ENCODE peak calls at places on chromosomes 11 and 22, in seven cellular contexts. D is sigmoid colon, W is AG04450, F is A549, J is fibroblast of lung, X is brain microvascular endothelial cell, S is heart left ventricle. Y is an unnamed sample.
A peak's percentile ranks its signal among the peaks of the same experiment; 100 is the strongest.

GRCh38 chr11:42407379-42407778 is 904.4 kb upstream of the API5 start:
- DNase-seq in D (no peak), W (no peak), F (no peak), J (no peak), X (peak; percentile 10), S (no peak), Y (no peak)

GRCh38 chr22:33909075-33909458 is 11.2 kb downstream of the LARGE1 start:
- DNase-seq in D (peak; percentile 89), W (peak; percentile 51), F (peak; percentile 12), J (peak; percentile 70), X (peak; percentile 70), S (no peak), Y (no peak)

GRCh38 chr22:46084943-46085830 is 65.1 kb upstream of the PPARA start:
- DNase-seq in D (peak; percentile 95), W (no peak), F (peak; percentile 79), J (no peak), X (no peak), S (peak; percentile 93), Y (peak; percentile 97)

GRCh38 chr11:108958446-108959123 is 293.7 kb downstream of the DDX10 start:
- DNase-seq in D (no peak), W (no peak), F (peak; percentile 29), J (peak; percentile 80), X (peak; percentile 78), S (no peak), Y (no peak)

GRCh38 chr11:62726156-62727006 is 876 bp downstream of the HNRNPUL2 start:
- DNase-seq in D (peak; percentile 73), W (no peak), F (no peak), J (no peak), X (no peak), S (peak; percentile 37), Y (no peak)

GRCh38 chr11:76674517-76675400 is 4.2 kb upstream of the LRRC32 start:
- DNase-seq in D (no peak), W (no peak), F (no peak), J (no peak), X (no peak), S (no peak), Y (peak; percentile 35)

GRCh38 chr11:45322891-45323597 is 36.9 kb upstream of the SYT13 start:
- DNase-seq in D (peak; percentile 47), W (no peak), F (no peak), J (no peak), X (no peak), S (no peak), Y (no peak)

GRCh38 chr22:30262917-30263741 is 3.5 kb downstream of the OSM start:
- DNase-seq in D (peak; percentile 87), W (no peak), F (peak; percentile 67), J (peak; percentile 65), X (no peak), S (peak; percentile 69), Y (peak; percentile 85)

GRCh38 chr22:29426476-29426875 is 11.9 kb upstream of the RFPL1 start:
- DNase-seq in D (no peak), W (no peak), F (no peak), J (no peak), X (no peak), S (no peak), Y (no peak)

DNA sequence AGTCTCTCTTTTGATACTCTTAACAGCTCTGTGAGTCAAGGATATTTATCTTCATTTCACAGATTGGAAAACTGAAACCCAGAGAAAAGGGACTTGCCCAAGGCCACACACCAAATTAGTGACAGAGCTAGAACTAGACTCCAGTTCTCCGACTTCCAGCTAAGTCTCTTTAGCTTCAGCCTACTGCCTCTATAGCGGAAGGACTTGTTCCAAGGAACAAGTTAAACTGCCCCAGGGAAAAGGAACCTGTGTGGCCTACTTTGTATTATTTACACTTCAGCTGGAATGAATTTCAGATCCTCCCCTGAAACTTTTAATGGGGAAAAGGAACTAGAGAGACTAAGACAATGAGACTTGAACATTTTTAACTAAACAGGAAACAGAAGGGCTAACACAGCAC is 1.2 kb downstream of the LRRC51 start:
- DNase-seq in D (no peak), W (no peak), F (no peak), J (no peak), X (no peak), S (no peak), Y (no peak)
- H3K27ac ChIP-seq in D (peak overlapping the region; percentile 93), W (no peak overlapping the region), F (peak overlapping the region; percentile 90), J (peak overlapping the region; percentile 1), X (no peak overlapping the region), S (peak overlapping the region; percentile 92), Y (no peak overlapping the region)

GRCh38 chr11:6638437-6638836 is 17.2 kb downstream of the DCHS1 start:
- DNase-seq in D (no peak), W (no peak), F (no peak), J (no peak), X (no peak), S (no peak), Y (no peak)
- TF ChIP-seq CTCF in D (no peak), W (no peak), F (no peak), J (no peak), X (no peak), S (no peak), Y (no peak)

GRCh38 chr11:128471138-128471661 is 116.2 kb downstream of the ETS1 start:
- DNase-seq in D (no peak), W (no peak), F (no peak), J (no peak), X (no peak), S (no peak), Y (peak; percentile 76)
- H3K4me3 ChIP-seq in D (no peak overlapping the region), W (no peak overlapping the region), F (no peak overlapping the region), J (no peak overlapping the region), X (no peak overlapping the region), S (no peak overlapping the region), Y (no peak overlapping the region)

GRCh38 chr11:15861256-15861655 is 495.1 kb downstream of the SOX6 start:
- DNase-seq in D (no peak), W (no peak), F (no peak), J (no peak), X (no peak), S (no peak), Y (no peak)

GRCh38 chr11:15865212-15865987 is 490.9 kb downstream of the SOX6 start:
- DNase-seq in D (no peak), W (no peak), F (no peak), J (no peak), X (no peak), S (no peak), Y (no peak)

GRCh38 chr11:15859411-15859810 is 496.9 kb downstream of the SOX6 start:
- DNase-seq in D (no peak), W (no peak), F (no peak), J (no peak), X (no peak), S (no peak), Y (no peak)

GRCh38 chr11:15864021-15864805 is 492.1 kb downstream of the SOX6 start:
- DNase-seq in D (no peak), W (no peak), F (no peak), J (no peak), X (no peak), S (no peak), Y (no peak)

GRCh38 chr11:15863411-15863810 is 492.9 kb downstream of the SOX6 start:
- DNase-seq in D (no peak), W (no peak), F (no peak), J (peak; percentile 28), X (no peak), S (no peak), Y (no peak)
- H3K27ac ChIP-seq in D (no peak overlapping the region), W (no peak overlapping the region), F (no peak overlapping the region), J (no peak overlapping the region), X (no peak overlapping the region), S (no peak overlapping the region), Y (no peak overlapping the region)

GRCh38 chr11:131811380-131811779 is 441.0 kb downstream of the NTM start:
- DNase-seq in D (no peak), W (no peak), F (no peak), J (no peak), X (no peak), S (no peak), Y (no peak)
- TF ChIP-seq CTCF in D (no peak), W (no peak), F (no peak), J (no peak), X (no peak), S (no peak), Y (no peak)

GRCh38 chr11:47308050-47308823 is 38.3 kb downstream of the MADD start:
- DNase-seq in D (no peak), W (no peak), F (no peak), J (no peak), X (no peak), S (no peak), Y (no peak)

GRCh38 chr11:47306484-47306844 is 36.5 kb downstream of the MADD start:
- DNase-seq in D (no peak), W (no peak), F (no peak), J (no peak), X (no peak), S (no peak), Y (no peak)

GRCh38 chr11:47302853-47303252 is 32.9 kb downstream of the MADD start:
- DNase-seq in D (no peak), W (no peak), F (no peak), J (no peak), X (no peak), S (no peak), Y (no peak)

GRCh38 chr11:47305734-47306483 is 36.0 kb downstream of the MADD start:
- DNase-seq in D (no peak), W (no peak), F (no peak), J (no peak), X (peak; percentile 5), S (peak; percentile 91), Y (peak; percentile 87)
- H3K4me3 ChIP-seq in D (no peak overlapping the region), W (no peak overlapping the region), F (no peak overlapping the region), J (no peak overlapping the region), X (no peak overlapping the region), S (no peak overlapping the region), Y (no peak overlapping the region)

GRCh38 chr11:122071680-122072321 is 44.2 kb downstream of the BLID start:
- DNase-seq in D (no peak), W (no peak), F (no peak), J (no peak), X (no peak), S (no peak), Y (peak; percentile 19)

GRCh38 chr11:122068096-122068495 is 47.9 kb downstream of the BLID start:
- DNase-seq in D (no peak), W (no peak), F (no peak), J (no peak), X (no peak), S (no peak), Y (no peak)

GRCh38 chr11:122074022-122074421 is 42.0 kb downstream of the BLID start:
- DNase-seq in D (no peak), W (no peak), F (no peak), J (no peak), X (no peak), S (no peak), Y (no peak)

GRCh38 chr11:122075016-122075415 is 41.0 kb downstream of the BLID start:
- DNase-seq in D (no peak), W (no peak), F (no peak), J (no peak), X (no peak), S (no peak), Y (no peak)

GRCh38 chr11:122069946-122070345 is 46.1 kb downstream of the BLID start:
- DNase-seq in D (peak; percentile 80), W (peak; percentile 72), F (peak; percentile 33), J (peak; percentile 92), X (peak; percentile 96), S (peak; percentile 37), Y (peak; percentile 67)
- H3K27ac ChIP-seq in D (no peak overlapping the region), W (no peak overlapping the region), F (no peak overlapping the region), J (peak overlapping the region; percentile 37), X (no peak overlapping the region), S (no peak overlapping the region), Y (no peak overlapping the region)